ENCODE peak calls at places on chromosomes 16 and 17, in four cellular contexts. R is K562, C is GM12878, E is HepG2. I is an unnamed sample.

GRCh38 chr17:79023886-79024771 is at the start of gene C1QTNF1:
- DNase-seq in C (no peak), R (peak), E (no peak), I (peak)

GRCh38 chr17:66567234-66568170 is 265.1 kb downstream of the PRKCA start:
- DNase-seq in E (peak), C (peak), R (peak), I (peak)

GRCh38 chr16:57262841-57263584 is 18.0 kb downstream of the ARL2BP start:
- DNase-seq in C (no peak), E (no peak), R (no peak), I (no peak)

GRCh38 chr16:51939371-51940005 is 607.5 kb downstream of the TOX3 start:
- DNase-seq in E (no peak), R (no peak), C (no peak), I (no peak)

GRCh38 chr16:85420501-85421337 is 192.4 kb upstream of the GSE1 start:
- DNase-seq in E (peak), C (no peak), R (peak), I (peak)

GRCh38 chr17:72065556-72065955 is 55.3 kb upstream of the SOX9 start:
- DNase-seq in E (no peak), C (no peak), R (no peak), I (no peak)

GRCh38 chr16:84922351-84923135 is 88.8 kb downstream of the ZDHHC7 start:
- DNase-seq in E (peak), C (no peak), R (no peak), I (no peak)

GRCh38 chr17:10631701-10632100 is 25.4 kb downstream of the MYH3 start:
- DNase-seq in R (no peak), E (no peak), C (no peak), I (no peak)

GRCh38 chr17:42127414-42127813 is 4.8 kb downstream of the HSPB9 start:
- DNase-seq in R (no peak), E (no peak), C (no peak), I (no peak)

GRCh38 chr16:86597880-86598606 is 19.7 kb downstream of the FOXL1 start:
- DNase-seq in C (no peak), R (peak), E (no peak), I (no peak)

GRCh38 chr17:42881768-42882565 is 18.6 kb upstream of the G6PC1 start:
- DNase-seq in C (no peak), E (no peak), R (no peak), I (no peak)

GRCh38 chr16:54867302-54867832 is 63.3 kb upstream of the IRX5 start:
- DNase-seq in E (no peak), R (no peak), C (no peak), I (no peak)

GRCh38 chr17:10718547-10718946 is 11.3 kb downstream of the TMEM220 start:
- DNase-seq in E (no peak), R (no peak), C (no peak), I (no peak)

GRCh38 chr16:69114346-69114975 is 9.0 kb downstream of the HAS3 start:
- DNase-seq in E (no peak), C (no peak), R (no peak), I (no peak)

GRCh38 chr16:62068747-62069146 is 32.5 kb upstream of the CDH8 start:
- DNase-seq in E (peak), C (no peak), R (peak), I (no peak)

GRCh38 chr17:1590031-1590746 is 27.6 kb upstream of the PITPNA start:
- DNase-seq in E (peak), C (no peak), R (peak), I (peak)

GRCh38 chr16:23608194-23608593 is 12.1 kb upstream of the NDUFAB1 start:
- DNase-seq in C (no peak), E (no peak), R (no peak), I (peak)

GRCh38 chr17:60065136-60065535 is 13.6 kb downstream of the HEATR6 start:
- DNase-seq in E (no peak), R (no peak), C (no peak), I (no peak)

GRCh38 chr17:64506201-64506575 is at the start of gene DDX5:
- DNase-seq in R (peak), C (no peak), E (peak), I (peak)

GRCh38 chr17:73901249-73901648 is 257.0 kb upstream of the SDK2 start:
- DNase-seq in C (no peak), E (no peak), R (no peak), I (no peak)

GRCh38 chr17:82648761-82649474 is 674 bp upstream of the WDR45B start:
- DNase-seq in R (peak), C (no peak), E (no peak), I (peak)

GRCh38 chr17:72691601-72692000 is 400.9 kb downstream of the SLC39A11 start:
- DNase-seq in E (no peak), R (no peak), C (no peak), I (peak)

GRCh38 chr16:31471875-31472558 is at the start of gene TGFB1I1:
- DNase-seq in R (no peak), C (no peak), E (no peak), I (peak)

GRCh38 chr17:36675250-36675649 is 73.9 kb downstream of the MRM1 start:
- DNase-seq in C (no peak), E (no peak), R (no peak), I (no peak)

GRCh38 chr16:89491974-89492687 is 1.8 kb upstream of the ANKRD11 start:
- DNase-seq in E (no peak), R (peak), C (no peak), I (no peak)

GRCh38 chr17:12510535-12510934 is 155.2 kb upstream of the MYOCD start:
- DNase-seq in R (no peak), C (no peak), E (no peak), I (peak)

GRCh38 chr17:4950757-4951204 is at the start of gene ENO3:
- DNase-seq in R (no peak), E (peak), C (no peak), I (no peak)

GRCh38 chr16:83351846-83352245 is 455.9 kb upstream of the HSBP1 start:
- DNase-seq in E (no peak), C (no peak), R (no peak), I (no peak)

GRCh38 chr16:70805380-70805779 is 4.4 kb upstream of the VAC14 start:
- DNase-seq in R (no peak), E (no peak), C (no peak), I (no peak)

GRCh38 chr17:16486373-16487250 is 5.4 kb downstream of the LRRC75A start:
- DNase-seq in C (no peak), E (no peak), R (no peak), I (peak)

GRCh38 chr16:28943281-28943680 is 7.5 kb upstream of the NFATC2IP start:
- DNase-seq in E (no peak), C (no peak), R (no peak), I (no peak)

DNA sequence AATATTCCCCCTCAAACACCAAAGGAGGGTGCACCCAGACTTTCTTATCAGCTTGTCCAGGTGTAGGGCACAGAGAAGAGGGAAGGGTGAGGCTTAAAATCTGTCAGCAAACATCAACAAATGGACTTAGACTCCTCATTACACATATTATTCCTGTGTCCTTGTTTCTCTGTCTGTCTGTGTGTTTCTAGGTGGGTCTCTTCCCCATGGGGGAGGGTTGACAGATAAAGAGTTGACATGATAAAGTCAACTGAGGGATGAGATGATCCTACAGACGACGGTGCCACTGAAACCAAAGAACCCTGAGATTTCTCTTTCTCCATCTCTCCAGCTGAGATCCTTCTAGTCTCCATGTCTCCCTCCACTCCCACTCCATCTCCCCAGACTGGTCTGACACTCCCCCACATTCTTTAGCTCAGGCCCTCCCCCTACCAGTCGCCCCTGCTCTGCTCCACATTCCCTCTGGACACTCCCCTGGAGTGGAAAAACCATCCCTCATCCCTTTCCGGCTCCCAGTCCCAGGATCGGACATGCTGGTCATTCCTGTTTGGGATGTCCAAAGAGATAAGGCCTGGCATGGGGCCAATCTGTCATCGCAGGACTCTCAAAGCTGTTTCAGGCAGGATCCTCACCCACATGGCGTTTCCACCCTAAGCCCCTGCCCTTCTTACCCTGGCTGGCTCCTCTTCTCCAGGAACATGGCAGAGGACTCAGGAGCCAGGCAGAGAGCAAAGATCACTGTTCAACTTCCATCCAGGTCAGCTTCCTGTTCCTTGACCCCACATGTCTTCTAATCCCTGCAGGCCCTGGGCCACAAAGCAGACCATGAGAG is 2.9 kb upstream of the ITGA3 start:
- DNase-seq in R (peak), E (peak), C (no peak), I (no peak)
- TF ChIP-seq EP300 in R (no peak), E (no peak), C (no peak), I (no peak)

GRCh38 chr17:57349533-57350227 is 93.4 kb downstream of the MSI2 start:
- DNase-seq in E (no peak), R (no peak), C (no peak), I (no peak)

GRCh38 chr17:57355090-57355859 is 99.0 kb downstream of the MSI2 start:
- DNase-seq in E (no peak), C (no peak), R (no peak), I (no peak)

GRCh38 chr17:57354669-57355068 is 98.3 kb downstream of the MSI2 start:
- DNase-seq in C (no peak), R (no peak), E (no peak), I (no peak)

GRCh38 chr17:57350266-57350665 is 93.9 kb downstream of the MSI2 start:
- DNase-seq in E (no peak), R (no peak), C (no peak), I (no peak)

DNA sequence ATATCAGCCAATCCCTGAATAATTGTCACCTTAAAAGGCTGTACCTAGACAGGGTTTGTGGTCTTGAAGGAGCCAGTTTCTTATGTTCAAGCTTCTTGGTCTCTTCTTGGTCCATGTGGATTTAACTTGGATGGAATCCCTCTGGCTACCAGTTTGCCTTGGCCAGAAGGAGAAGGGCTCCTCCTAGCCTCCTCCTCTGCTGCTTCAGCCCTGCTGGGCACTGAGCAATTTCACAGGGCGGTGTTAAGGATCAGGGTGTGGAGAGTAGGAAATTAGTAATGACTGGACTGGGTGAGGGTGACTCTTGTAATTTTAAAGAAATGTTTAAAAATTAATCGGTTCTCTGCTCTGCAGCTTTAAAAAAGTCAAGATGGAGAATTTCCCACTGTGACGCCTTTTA is 96.3 kb downstream of the MSI2 start:
- DNase-seq in C (no peak), E (no peak), R (no peak), I (no peak)
- H3K27ac ChIP-seq in C (no peak), E (no peak), R (no peak), I (no peak)

GRCh38 chr17:45660474-45660873 is 123.6 kb upstream of the CRHR1 start:
- DNase-seq in R (no peak), E (no peak), C (no peak), I (no peak)

GRCh38 chr17:45653616-45654015 is 130.5 kb upstream of the CRHR1 start:
- DNase-seq in C (no peak), R (no peak), E (no peak), I (no peak)

GRCh38 chr17:45651145-45651713 is 132.9 kb upstream of the CRHR1 start:
- DNase-seq in R (no peak), C (no peak), E (no peak), I (no peak)

GRCh38 chr17:45662432-45662831 is 121.7 kb upstream of the CRHR1 start:
- DNase-seq in R (no peak), C (no peak), E (no peak), I (no peak)

GRCh38 chr17:45656527-45657181 is 127.5 kb upstream of the CRHR1 start:
- DNase-seq in C (no peak), R (no peak), E (no peak), I (no peak)
- TF ChIP-seq CHD4 in C (no peak), R (no peak), E (no peak), I (no peak)

DNA sequence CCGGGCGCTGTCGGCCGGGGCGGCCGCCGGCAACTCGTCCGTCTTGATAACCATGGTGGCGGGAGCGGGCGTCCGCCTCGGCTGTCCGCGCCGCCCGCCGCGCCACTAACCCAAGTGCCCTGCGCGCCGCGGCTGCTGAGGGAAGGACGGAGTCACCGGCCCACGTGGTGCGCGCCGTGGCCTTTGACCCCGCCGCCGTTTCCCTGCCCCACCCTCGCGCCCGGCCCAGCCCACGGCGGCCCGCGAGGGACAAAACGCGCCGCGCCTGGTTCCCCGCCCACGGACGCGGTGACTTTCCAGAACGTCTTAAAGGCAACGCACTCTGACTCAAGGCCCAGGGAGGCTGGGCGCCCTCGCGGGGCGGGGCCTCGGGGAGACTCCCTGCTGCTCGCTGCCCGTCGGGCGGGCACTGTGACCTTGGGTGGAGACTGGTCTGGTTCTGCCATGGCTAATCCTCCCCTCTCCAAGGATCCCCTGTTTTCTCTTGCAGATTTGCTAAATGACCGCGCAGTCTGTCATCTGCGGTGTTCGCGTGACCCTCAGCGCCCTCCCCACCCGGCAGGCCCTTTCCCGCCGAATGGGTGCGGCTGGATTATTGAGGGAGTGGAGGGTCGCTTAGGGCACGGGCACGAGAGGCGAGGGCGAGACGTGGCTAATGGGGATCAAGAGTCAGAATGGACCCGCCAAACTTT is at the start of gene CLUH:
- DNase-seq in R (peak), E (peak), C (peak), I (peak)
- TF ChIP-seq EP300 in R (no peak), E (no peak), C (peak), I (no peak)

GRCh38 chr17:77418609-77419008 is 277.8 kb downstream of the SEC14L1 start:
- DNase-seq in E (no peak), C (no peak), R (no peak), I (no peak)
- H3K27ac ChIP-seq in E (no peak), C (no peak), R (no peak), I (no peak)

GRCh38 chr17:76191891-76192290 is 48.4 kb downstream of the RNF157 start:
- DNase-seq in E (no peak), R (no peak), C (peak), I (no peak)

GRCh38 chr17:76189741-76190140 is 48.7 kb upstream of the FOXJ1 start:
- DNase-seq in E (no peak), C (no peak), R (no peak), I (no peak)

GRCh38 chr17:76195281-76196096 is 44.8 kb downstream of the RNF157 start:
- DNase-seq in R (no peak), E (no peak), C (no peak), I (no peak)

GRCh38 chr17:76196675-76197074 is 43.6 kb downstream of the RNF157 start:
- DNase-seq in C (no peak), R (no peak), E (no peak), I (no peak)

GRCh38 chr17:76193616-76194015 is 46.7 kb downstream of the RNF157 start:
- DNase-seq in E (no peak), C (no peak), R (peak), I (no peak)
- TF ChIP-seq CHD4 in E (no peak), C (no peak), R (no peak), I (no peak)

DNA sequence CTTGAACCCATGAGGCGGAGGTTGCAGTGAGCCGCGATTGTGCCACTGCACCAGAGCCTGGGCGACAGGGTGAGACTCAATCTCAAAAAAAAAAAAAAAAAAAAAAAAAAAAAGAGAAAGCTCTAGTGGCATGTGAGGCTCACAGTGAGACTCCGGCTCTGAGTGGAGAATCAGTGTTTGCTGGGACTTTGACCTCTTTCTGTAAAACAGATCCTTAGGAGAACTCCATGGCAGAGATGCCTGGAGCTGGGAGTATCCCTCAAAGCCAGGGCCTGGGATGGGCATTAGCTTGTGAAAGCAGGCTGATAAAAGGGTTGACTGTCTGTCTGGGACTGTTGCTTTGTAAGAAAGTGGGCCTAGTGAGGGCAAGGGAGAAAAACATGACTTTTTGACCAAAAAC is 46.4 kb downstream of the ZNF207 start:
- DNase-seq in C (no peak), E (no peak), R (no peak), I (no peak)
- TF ChIP-seq EP300 in C (no peak), E (no peak), R (no peak), I (no peak)